ENCODE peak calls at places on chromosomes 5 and 9, in four cellular contexts. R is left cardiac atrium, U is pancreas, F is sciatic nerve. Y is an unnamed sample.

GRCh38 chr5:169648725-169649124 is 11.7 kb downstream of the DOCK2 start:
- ATAC-seq in U (peak; percentile 11), R (peak; percentile 89), F (no peak), Y (no peak)

GRCh38 chr5:160925281-160925680 is 73.3 kb upstream of the ATP10B start:
- ATAC-seq in R (no peak), F (no peak), U (peak; percentile 45), Y (no peak)

GRCh38 chr5:135978993-135979392 is 24.2 kb upstream of the LECT2 start:
- ATAC-seq in U (no peak), F (no peak), R (no peak), Y (no peak)

GRCh38 chr5:112772095-112772494 is 34.4 kb downstream of the APC start:
- ATAC-seq in R (no peak), U (peak; percentile 67), F (no peak), Y (no peak)

GRCh38 chr5:121748690-121749089 is 103.0 kb upstream of the FTMT start:
- ATAC-seq in R (peak; percentile 66), U (no peak), F (no peak), Y (no peak)

GRCh38 chr5:56501949-56502557 is 268.9 kb upstream of the ANKRD55 start:
- ATAC-seq in R (peak; percentile 61), U (peak; percentile 88), F (no peak), Y (no peak)

GRCh38 chr9:87614402-87614801 is 111.5 kb upstream of the CTSL start:
- ATAC-seq in R (peak; percentile 48), F (no peak), U (peak; percentile 38), Y (no peak)

GRCh38 chr9:116350213-116350612 is 196.6 kb downstream of the PAPPA start:
- ATAC-seq in R (peak; percentile 15), U (no peak), F (no peak), Y (no peak)

GRCh38 chr5:1492757-1493156 is 31.0 kb downstream of the LPCAT1 start:
- ATAC-seq in U (no peak), F (no peak), R (no peak), Y (no peak)

GRCh38 chr9:136403915-136404800 is 4.2 kb upstream of the SNAPC4 start:
- ATAC-seq in U (no peak), R (no peak), F (no peak), Y (no peak)

GRCh38 chr9:17905356-17906203 is 326.7 kb downstream of the SH3GL2 start:
- ATAC-seq in R (peak; percentile 23), U (no peak), F (peak; percentile 44), Y (no peak)

GRCh38 chr5:32095261-32095671 is 78.9 kb downstream of the GOLPH3 start:
- ATAC-seq in F (peak; percentile 68), R (no peak), U (no peak), Y (peak; percentile 57)

GRCh38 chr5:77832938-77833337 is 56.8 kb upstream of the TBCA start:
- ATAC-seq in U (no peak), R (no peak), F (no peak), Y (no peak)

GRCh38 chr5:9151671-9152427 is 394.0 kb downstream of the SEMA5A start:
- ATAC-seq in F (no peak), R (peak; percentile 47), U (no peak), Y (no peak)

GRCh38 chr9:130391863-130392262 is 52.9 kb upstream of the ASS1 start:
- ATAC-seq in R (no peak), F (no peak), U (no peak), Y (no peak)

GRCh38 chr9:123048748-123049147 is 15.3 kb downstream of the GPR21 start:
- ATAC-seq in R (no peak), F (peak; percentile 39), U (no peak), Y (no peak)